ENCODE peak calls at places on chromosome 17, in six cellular contexts. M, V, R, G, I and Z are unnamed samples.

GRCh38 chr17:62819511-62820221 is 11.6 kb upstream of the MARCHF10 start:
- DNase-seq in M (no peak), R (no peak), V (no peak), G (peak), I (peak), Z (peak)

GRCh38 chr17:82267575-82268379 is 5.7 kb downstream of the CSNK1D start:
- DNase-seq in M (peak), V (peak), I (peak), R (no peak), G (peak), Z (peak)

GRCh38 chr17:64212122-64212521 is 50.9 kb downstream of the TEX2 start:
- DNase-seq in R (no peak), M (no peak), V (no peak), I (no peak), G (no peak), Z (no peak)

GRCh38 chr17:17910060-17910459 is 62.1 kb downstream of the TOM1L2 start:
- DNase-seq in V (no peak), I (no peak), R (no peak), G (no peak), M (no peak), Z (no peak)

GRCh38 chr17:74736423-74737298 is at the start of gene RAB37:
- DNase-seq in V (peak), G (peak), I (peak), M (peak), R (peak), Z (no peak)

GRCh38 chr17:2087597-2088211 is 32.8 kb downstream of the HIC1 start:
- DNase-seq in I (no peak), M (no peak), V (peak), G (no peak), R (peak), Z (no peak)

GRCh38 chr17:75694536-75694935 is 26.7 kb upstream of the ITGB4 start:
- DNase-seq in G (no peak), M (no peak), R (no peak), I (peak), V (no peak), Z (no peak)

GRCh38 chr17:81097943-81098308 is 63.0 kb downstream of the BAIAP2 start:
- DNase-seq in M (no peak), R (no peak), V (no peak), G (no peak), I (peak), Z (no peak)

GRCh38 chr17:50117202-50118040 is 12.5 kb downstream of the SAMD14 start:
- DNase-seq in V (peak), G (no peak), M (peak), R (peak), I (no peak), Z (no peak)

GRCh38 chr17:5264930-5265329 is 17.2 kb upstream of the RABEP1 start:
- DNase-seq in I (no peak), G (no peak), M (no peak), V (no peak), R (no peak), Z (no peak)

GRCh38 chr17:60659156-60659555 is 18.5 kb upstream of the BCAS3 start:
- DNase-seq in I (no peak), V (no peak), R (no peak), G (no peak), M (no peak), Z (no peak)

GRCh38 chr17:60435244-60436170 is 13.2 kb downstream of the CHCT1 start:
- DNase-seq in G (peak), M (peak), R (peak), I (peak), V (peak), Z (peak)

DNA sequence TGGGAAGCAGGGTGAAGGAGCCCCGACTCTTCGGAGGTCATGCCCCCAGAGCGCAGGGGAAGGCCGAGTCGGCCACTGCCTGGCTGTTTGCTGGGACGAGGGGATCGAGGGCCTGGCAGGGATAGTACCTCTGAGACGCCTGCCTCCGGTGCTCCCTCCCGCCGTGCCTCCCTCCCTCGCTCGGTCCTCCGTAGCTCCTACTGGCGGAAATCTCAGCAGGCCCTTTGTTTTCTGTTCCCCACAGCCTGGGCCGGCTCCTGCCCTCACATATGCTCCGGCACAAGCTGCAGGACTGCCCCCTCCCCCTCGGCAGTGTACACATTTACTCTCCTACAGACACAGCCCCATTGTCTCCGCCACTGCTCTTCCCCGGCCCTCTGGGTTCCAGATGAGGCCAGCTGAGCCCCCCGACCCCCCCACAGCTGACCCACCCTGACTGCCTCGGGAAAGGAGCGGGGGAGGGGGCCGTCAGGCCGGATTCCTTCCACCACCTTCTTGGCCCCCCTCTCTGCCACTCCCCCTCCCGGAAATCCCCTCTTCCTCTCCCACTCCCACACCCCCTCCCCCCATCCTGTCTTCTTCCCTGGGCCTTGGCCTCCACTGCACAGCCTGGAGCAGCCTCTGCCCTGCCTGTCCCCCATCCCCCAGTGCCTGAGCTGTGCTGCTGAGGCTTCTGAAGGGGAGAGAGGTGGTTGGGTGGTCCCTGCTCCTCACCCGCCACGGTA is 1.4 kb downstream of the TRAF4 start:
- DNase-seq in I (no peak), V (no peak), G (no peak), R (no peak), M (peak), Z (peak)
- TF ChIP-seq CTCF in I (no peak), V (no peak), G (no peak), R (no peak), M (no peak), Z (no peak)

DNA sequence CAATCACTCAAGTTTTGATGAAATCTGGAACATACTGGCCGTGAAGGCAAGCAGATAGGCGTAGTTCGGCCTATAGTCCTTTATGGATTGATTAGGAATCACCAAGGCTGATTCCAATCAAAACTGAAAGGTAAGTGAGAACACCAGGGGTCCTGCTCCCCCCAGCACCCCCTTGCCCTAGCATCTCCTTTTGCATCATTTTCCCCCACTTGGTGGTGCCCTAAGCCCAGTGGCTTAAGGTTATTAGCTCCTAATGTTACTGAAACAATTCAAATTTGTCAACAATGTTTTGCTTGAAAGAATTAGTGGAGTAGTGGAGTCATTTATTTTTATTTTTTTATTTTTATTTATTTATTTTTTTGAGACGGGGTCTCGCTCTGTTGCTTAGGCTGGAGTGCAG is 4.9 kb downstream of the SLFN14 start:
- DNase-seq in V (no peak), G (no peak), R (no peak), I (no peak), M (no peak), Z (no peak)
- TF ChIP-seq CTCF in V (no peak), G (no peak), R (no peak), I (peak), M (no peak), Z (peak)

DNA sequence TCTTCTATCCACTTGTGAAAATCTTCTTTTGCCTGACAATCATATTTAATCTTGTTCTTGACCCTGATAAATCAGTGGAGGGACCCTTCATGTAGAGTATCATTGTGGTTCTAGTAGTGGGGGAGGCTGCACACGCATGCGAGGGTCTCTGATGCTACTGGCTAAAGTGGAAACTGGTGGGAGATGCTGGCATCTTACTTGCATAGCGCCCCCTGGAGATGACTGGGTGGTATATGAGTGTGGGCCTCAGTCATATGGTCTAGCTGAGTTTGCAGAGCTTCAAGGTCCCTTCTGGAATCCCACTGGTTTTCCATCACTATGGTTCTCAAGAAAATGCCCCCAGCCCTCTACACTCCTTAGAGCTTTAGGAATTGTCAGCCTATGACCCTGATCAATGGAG is 236.4 kb upstream of the AXIN2 start:
- DNase-seq in V (peak), R (no peak), I (no peak), G (no peak), M (no peak), Z (no peak)
- TF ChIP-seq CTCF in V (peak), R (no peak), I (peak), G (no peak), M (no peak), Z (peak)

DNA sequence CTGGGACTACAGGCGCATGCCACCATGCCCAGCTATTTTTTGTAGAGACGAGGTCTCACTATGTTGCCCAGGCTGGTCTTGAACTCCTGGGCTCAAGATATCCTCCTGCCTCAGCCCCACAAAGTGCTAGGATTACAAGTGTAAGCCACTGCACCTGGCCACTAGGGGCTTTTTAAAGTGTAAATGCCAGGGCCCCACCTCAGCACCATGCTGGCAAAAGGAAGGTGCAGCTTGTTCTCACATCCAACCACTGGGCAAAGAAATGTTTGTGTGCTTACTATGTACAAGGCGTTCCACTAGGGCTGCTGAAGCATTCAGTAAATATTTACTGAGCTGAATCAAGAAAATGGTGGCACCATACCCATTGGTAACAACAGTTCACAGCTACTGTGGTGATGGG is 22.6 kb downstream of the COG1 start:
- DNase-seq in G (no peak), M (no peak), R (no peak), V (no peak), I (no peak), Z (no peak)
- TF ChIP-seq CTCF in G (no peak), M (no peak), R (no peak), V (no peak), I (no peak), Z (no peak)

GRCh38 chr17:31739300-31739699 is 119.7 kb downstream of the COPRS start:
- DNase-seq in M (no peak), R (no peak), G (no peak), V (no peak), I (no peak), Z (no peak)

GRCh38 chr17:31740611-31741082 is 118.4 kb downstream of the COPRS start:
- DNase-seq in I (no peak), R (no peak), V (no peak), M (no peak), G (no peak), Z (no peak)

GRCh38 chr17:31736855-31737625 is 122.0 kb downstream of the COPRS start:
- DNase-seq in G (no peak), R (no peak), V (no peak), I (no peak), M (no peak), Z (no peak)

GRCh38 chr17:31738488-31738887 is 120.6 kb downstream of the COPRS start:
- DNase-seq in M (no peak), V (no peak), G (no peak), R (no peak), I (peak), Z (no peak)

DNA sequence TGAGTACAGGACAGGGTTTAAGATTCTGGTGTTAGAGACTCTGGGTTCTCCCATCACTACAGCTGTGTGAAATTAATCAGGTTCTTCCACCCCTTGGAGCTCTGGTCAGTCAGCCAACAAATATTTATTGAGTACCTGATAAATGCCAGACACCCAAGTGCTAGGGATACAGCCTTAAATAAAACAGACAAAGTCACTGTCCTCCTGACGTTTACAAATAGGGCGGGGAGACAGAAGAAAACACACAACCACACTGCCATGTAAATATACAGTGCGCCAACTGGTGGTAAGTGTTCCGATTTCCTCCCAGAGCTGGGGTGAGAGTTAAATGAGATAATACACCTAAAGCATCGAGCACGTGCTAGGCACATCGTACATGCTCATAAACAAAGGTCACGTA is 121.0 kb downstream of the COPRS start:
- DNase-seq in R (no peak), I (no peak), V (no peak), G (no peak), M (no peak), Z (no peak)
- TF ChIP-seq CTCF in R (no peak), I (peak), V (no peak), G (no peak), M (no peak), Z (no peak)

DNA sequence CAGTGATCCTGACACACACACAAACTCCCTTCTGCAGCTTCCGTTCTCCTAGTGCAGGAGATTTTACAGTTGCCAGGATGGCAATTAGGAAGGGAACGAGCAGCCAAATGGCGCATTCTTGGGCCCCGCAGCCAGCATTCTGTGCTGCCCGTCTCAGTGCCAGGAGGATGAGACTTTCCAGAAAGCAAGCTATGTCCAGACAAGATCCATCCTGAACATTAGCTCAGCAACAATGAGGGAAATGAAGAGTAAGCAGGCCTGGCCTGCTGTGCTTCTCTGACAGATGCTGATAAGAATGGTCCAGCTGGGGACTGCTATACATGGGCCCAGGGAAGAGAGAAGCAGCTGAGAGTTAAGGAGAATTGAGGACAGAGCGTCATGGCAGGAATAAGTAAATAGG is 16.5 kb downstream of the SPPL2C start:
- DNase-seq in I (no peak), R (no peak), G (no peak), M (no peak), V (no peak), Z (no peak)
- TF ChIP-seq CTCF in I (no peak), R (no peak), G (no peak), M (no peak), V (no peak), Z (no peak)

GRCh38 chr17:601462-602303 is 113.0 kb downstream of the VPS53 start:
- DNase-seq in M (no peak), I (no peak), G (no peak), R (no peak), V (no peak), Z (no peak)

GRCh38 chr17:600576-601301 is 113.9 kb downstream of the VPS53 start:
- DNase-seq in G (no peak), R (no peak), V (no peak), I (no peak), M (no peak), Z (no peak)

GRCh38 chr17:596287-596686 is 118.4 kb downstream of the VPS53 start:
- DNase-seq in R (no peak), M (no peak), I (no peak), G (no peak), V (no peak), Z (no peak)

GRCh38 chr17:602436-602835 is 112.2 kb downstream of the VPS53 start:
- DNase-seq in V (no peak), G (no peak), M (no peak), R (no peak), I (no peak), Z (no peak)

GRCh38 chr17:596763-597644 is 117.6 kb downstream of the VPS53 start:
- DNase-seq in V (no peak), I (no peak), G (no peak), R (no peak), M (no peak), Z (no peak)
- TF ChIP-seq CTCF in V (no peak), I (no peak), G (no peak), R (no peak), M (no peak), Z (no peak)

DNA sequence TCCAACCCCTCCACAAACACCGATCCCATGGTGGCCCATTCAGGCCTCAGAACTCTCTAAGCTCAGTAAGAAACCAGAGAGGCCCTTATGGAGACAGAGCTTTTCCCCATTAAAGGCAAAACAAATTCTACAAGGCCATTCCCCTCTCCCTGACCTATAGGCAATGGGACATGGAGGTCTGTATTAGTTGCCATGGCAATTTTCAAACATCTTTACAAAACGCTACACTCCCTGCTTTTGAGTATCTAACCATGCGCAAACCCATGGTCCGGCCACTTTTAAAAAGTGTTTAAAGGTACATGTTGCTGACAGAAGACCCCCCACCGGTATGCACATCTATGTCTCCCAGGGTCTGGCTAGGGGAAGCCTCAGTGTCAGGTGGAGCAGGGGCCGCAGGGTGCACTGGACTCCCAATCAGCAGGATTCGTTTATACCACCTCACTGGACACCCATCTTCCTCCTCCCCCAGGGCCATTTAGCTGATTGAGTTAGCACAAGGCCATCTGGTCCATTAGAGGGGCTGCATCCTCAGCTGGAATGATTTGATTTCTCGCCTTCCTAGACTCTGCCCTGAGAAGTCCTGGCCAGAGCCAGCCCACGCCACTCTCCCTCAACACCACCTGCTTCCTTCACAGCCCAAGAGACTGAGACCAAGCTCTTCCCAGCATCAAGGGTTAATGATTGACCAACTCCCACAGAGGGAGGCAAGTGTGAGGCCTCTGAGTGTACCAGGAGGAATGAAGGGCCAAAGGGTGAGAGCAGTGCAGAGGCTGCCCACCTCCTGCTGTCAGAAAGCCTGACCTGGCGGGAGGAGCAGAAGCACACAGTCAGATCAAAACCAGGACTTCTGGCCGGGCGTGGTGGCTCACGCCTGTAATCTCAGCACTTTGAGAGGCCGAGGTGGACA is 10.9 kb downstream of the ACLY start:
- DNase-seq in I (no peak), V (no peak), G (no peak), R (no peak), M (no peak), Z (no peak)
- TF ChIP-seq CTCF in I (no peak), V (no peak), G (no peak), R (no peak), M (no peak), Z (no peak)